ENCODE peak calls at places on chromosomes 2 and 18, in six cellular contexts. One of them, this sample, is unnamed.

GRCh38 chr18:78903436-78904178 is 76.0 kb upstream of the SALL3 start:
- DNase-seq in K562: no peak
- DNase-seq in HepG2: no peak
- DNase-seq in GM12892: no peak
- DNase-seq in H1: no peak
- DNase-seq in GM12878: no peak
- DNase-seq in this sample: no peak

GRCh38 chr2:10717630-10718029 is 3.8 kb upstream of the ATP6V1C2 start:
- DNase-seq in K562: peak
- DNase-seq in HepG2: no peak
- DNase-seq in GM12892: no peak
- DNase-seq in H1: no peak
- DNase-seq in GM12878: no peak
- DNase-seq in this sample: no peak

GRCh38 chr2:73238149-73238548 is 4.0 kb downstream of the CCT7 start:
- DNase-seq in K562: no peak
- DNase-seq in HepG2: no peak
- DNase-seq in GM12892: no peak
- DNase-seq in H1: no peak
- DNase-seq in GM12878: no peak
- DNase-seq in this sample: no peak

GRCh38 chr2:65724341-65724740 is 291.9 kb upstream of the SPRED2 start:
- DNase-seq in K562: no peak
- DNase-seq in HepG2: no peak
- DNase-seq in GM12892: no peak
- DNase-seq in H1: no peak
- DNase-seq in GM12878: no peak
- DNase-seq in this sample: no peak

GRCh38 chr2:239329284-239329971 is 71.4 kb downstream of the HDAC4 start:
- DNase-seq in K562: no peak
- DNase-seq in HepG2: no peak
- DNase-seq in GM12892: no peak
- DNase-seq in H1: no peak
- DNase-seq in GM12878: no peak
- DNase-seq in this sample: no peak

GRCh38 chr2:215361211-215361875 is 49.5 kb downstream of the ATIC start:
- DNase-seq in K562: no peak
- DNase-seq in HepG2: no peak
- DNase-seq in GM12892: no peak
- DNase-seq in H1: no peak
- DNase-seq in GM12878: no peak
- DNase-seq in this sample: no peak

GRCh38 chr18:22084547-22084946 is 84.8 kb upstream of the GATA6 start:
- DNase-seq in K562: no peak
- DNase-seq in HepG2: peak
- DNase-seq in GM12892: no peak
- DNase-seq in H1: no peak
- DNase-seq in GM12878: no peak
- DNase-seq in this sample: no peak

GRCh38 chr2:231701456-231702373 is 6.6 kb upstream of the PTMA start:
- DNase-seq in K562: no peak
- DNase-seq in HepG2: peak
- DNase-seq in GM12892: no peak
- DNase-seq in H1: no peak
- DNase-seq in GM12878: no peak
- DNase-seq in this sample: no peak

GRCh38 chr2:31812051-31812798 is 198.6 kb downstream of the MEMO1 start:
- DNase-seq in K562: peak
- DNase-seq in HepG2: peak
- DNase-seq in GM12892: peak
- DNase-seq in H1: no peak
- DNase-seq in GM12878: peak
- DNase-seq in this sample: peak

GRCh38 chr2:232463701-232464533 is 8.0 kb downstream of the ALPI start:
- DNase-seq in K562: no peak
- DNase-seq in HepG2: no peak
- DNase-seq in GM12892: no peak
- DNase-seq in H1: no peak
- DNase-seq in GM12878: no peak
- DNase-seq in this sample: no peak

GRCh38 chr2:20595439-20596192 is 55.3 kb downstream of the HS1BP3 start:
- DNase-seq in K562: no peak
- DNase-seq in HepG2: peak
- DNase-seq in GM12892: peak
- DNase-seq in H1: no peak
- DNase-seq in GM12878: peak
- DNase-seq in this sample: no peak

GRCh38 chr2:189115126-189115525 is 64.4 kb downstream of the COL5A2 start:
- DNase-seq in K562: no peak
- DNase-seq in HepG2: no peak
- DNase-seq in GM12892: no peak
- DNase-seq in H1: no peak
- DNase-seq in GM12878: no peak
- DNase-seq in this sample: no peak

GRCh38 chr18:58386780-58387179 is 242.1 kb downstream of the ALPK2 start:
- DNase-seq in K562: no peak
- DNase-seq in HepG2: no peak
- DNase-seq in GM12892: no peak
- DNase-seq in H1: no peak
- DNase-seq in GM12878: no peak
- DNase-seq in this sample: no peak

GRCh38 chr2:20471148-20471547 is 24.3 kb downstream of the RHOB start:
- DNase-seq in K562: no peak
- DNase-seq in HepG2: no peak
- DNase-seq in GM12892: no peak
- DNase-seq in H1: no peak
- DNase-seq in GM12878: no peak
- DNase-seq in this sample: no peak

GRCh38 chr2:214781226-214781625 is 28.3 kb downstream of the BARD1 start:
- DNase-seq in K562: no peak
- DNase-seq in HepG2: no peak
- DNase-seq in GM12892: no peak
- DNase-seq in H1: no peak
- DNase-seq in GM12878: no peak
- DNase-seq in this sample: no peak

GRCh38 chr2:127943186-127943585 is 57.4 kb upstream of the AMMECR1L start:
- DNase-seq in K562: no peak
- DNase-seq in HepG2: no peak
- DNase-seq in GM12892: no peak
- DNase-seq in H1: no peak
- DNase-seq in GM12878: no peak
- DNase-seq in this sample: no peak

GRCh38 chr18:79544386-79544963 is 135.1 kb upstream of the CTDP1 start:
- DNase-seq in K562: no peak
- DNase-seq in HepG2: no peak
- DNase-seq in GM12892: no peak
- DNase-seq in H1: no peak
- DNase-seq in GM12878: no peak
- DNase-seq in this sample: no peak

GRCh38 chr18:2150566-2150965 is 420.7 kb downstream of the METTL4 start:
- DNase-seq in K562: no peak
- DNase-seq in HepG2: no peak
- DNase-seq in GM12892: no peak
- DNase-seq in H1: no peak
- DNase-seq in GM12878: no peak
- DNase-seq in this sample: no peak

GRCh38 chr2:5980351-5981054 is 288.3 kb downstream of the SOX11 start:
- DNase-seq in K562: no peak
- DNase-seq in HepG2: no peak
- DNase-seq in GM12892: no peak
- DNase-seq in H1: no peak
- DNase-seq in GM12878: no peak
- DNase-seq in this sample: no peak

GRCh38 chr2:205086689-205087088 is 541.4 kb downstream of the PARD3B start:
- DNase-seq in K562: no peak
- DNase-seq in HepG2: no peak
- DNase-seq in GM12892: no peak
- DNase-seq in H1: no peak
- DNase-seq in GM12878: no peak
- DNase-seq in this sample: no peak

GRCh38 chr2:74763962-74764428 is 69.9 kb upstream of the HK2 start:
- DNase-seq in K562: no peak
- DNase-seq in HepG2: no peak
- DNase-seq in GM12892: no peak
- DNase-seq in H1: no peak
- DNase-seq in GM12878: no peak
- DNase-seq in this sample: no peak

GRCh38 chr2:81767173-81767720 is 1462.7 kb upstream of the LRRTM1 start:
- DNase-seq in K562: no peak
- DNase-seq in HepG2: no peak
- DNase-seq in GM12892: no peak
- DNase-seq in H1: no peak
- DNase-seq in GM12878: no peak
- DNase-seq in this sample: no peak

GRCh38 chr18:50967714-50968661 is at the start of gene ELAC1:
- DNase-seq in K562: peak
- DNase-seq in HepG2: peak
- DNase-seq in GM12892: peak
- DNase-seq in H1: peak
- DNase-seq in GM12878: peak
- DNase-seq in this sample: peak
- TF ChIP-seq TAF1 in K562: peak
- TF ChIP-seq TAF1 in HepG2: peak
- TF ChIP-seq TAF1 in GM12892: peak
- TF ChIP-seq TAF1 in H1: peak
- TF ChIP-seq TAF1 in GM12878: peak
- TF ChIP-seq TAF1 in this sample: peak

DNA sequence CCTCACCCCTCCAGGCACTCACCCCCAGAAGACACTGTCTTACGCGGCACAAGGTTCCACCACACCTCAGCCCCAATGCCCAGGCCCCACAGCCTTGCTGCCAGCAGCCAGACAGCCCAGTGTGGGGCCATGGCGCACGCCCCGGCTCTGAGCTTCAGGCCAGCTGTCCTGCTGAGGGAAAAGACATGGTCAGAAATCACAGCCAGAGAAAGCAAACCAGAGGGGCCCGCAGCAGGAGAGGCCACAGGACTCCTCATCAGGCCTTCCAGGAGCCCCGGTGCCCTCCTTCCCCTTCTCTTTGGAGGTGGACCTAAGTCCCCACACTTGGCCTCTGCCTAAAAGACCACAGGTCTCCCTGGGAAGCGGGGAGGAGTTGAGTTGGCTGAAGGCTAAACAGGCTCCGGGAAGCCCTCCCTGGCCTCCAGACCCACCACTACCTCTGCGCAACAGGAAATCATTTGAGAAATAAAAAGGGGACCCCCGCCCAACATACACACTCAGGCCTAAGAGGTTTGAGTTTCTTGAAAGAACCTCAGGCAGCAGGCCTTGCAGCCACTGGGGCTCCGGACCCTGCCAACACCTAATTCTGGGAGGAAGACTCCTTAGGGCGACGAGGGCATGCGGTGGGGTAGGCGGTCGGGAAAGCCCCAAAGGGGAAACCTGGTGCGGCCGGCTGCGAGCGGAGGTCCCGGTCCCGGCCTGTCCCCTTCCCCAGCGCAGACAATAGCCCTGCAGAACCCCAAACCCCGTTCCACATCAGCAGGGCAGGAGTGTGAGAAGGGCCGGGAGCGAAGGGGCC is 1.9 kb downstream of the SEMA4C start:
- DNase-seq in K562: no peak
- DNase-seq in HepG2: no peak
- DNase-seq in GM12892: no peak
- DNase-seq in H1: no peak
- DNase-seq in GM12878: no peak
- DNase-seq in this sample: no peak
- TF ChIP-seq POLR2A in K562: peak
- TF ChIP-seq POLR2A in HepG2: no peak
- TF ChIP-seq POLR2A in GM12892: no peak
- TF ChIP-seq POLR2A in H1: no peak
- TF ChIP-seq POLR2A in GM12878: no peak
- TF ChIP-seq POLR2A in this sample: no peak

DNA sequence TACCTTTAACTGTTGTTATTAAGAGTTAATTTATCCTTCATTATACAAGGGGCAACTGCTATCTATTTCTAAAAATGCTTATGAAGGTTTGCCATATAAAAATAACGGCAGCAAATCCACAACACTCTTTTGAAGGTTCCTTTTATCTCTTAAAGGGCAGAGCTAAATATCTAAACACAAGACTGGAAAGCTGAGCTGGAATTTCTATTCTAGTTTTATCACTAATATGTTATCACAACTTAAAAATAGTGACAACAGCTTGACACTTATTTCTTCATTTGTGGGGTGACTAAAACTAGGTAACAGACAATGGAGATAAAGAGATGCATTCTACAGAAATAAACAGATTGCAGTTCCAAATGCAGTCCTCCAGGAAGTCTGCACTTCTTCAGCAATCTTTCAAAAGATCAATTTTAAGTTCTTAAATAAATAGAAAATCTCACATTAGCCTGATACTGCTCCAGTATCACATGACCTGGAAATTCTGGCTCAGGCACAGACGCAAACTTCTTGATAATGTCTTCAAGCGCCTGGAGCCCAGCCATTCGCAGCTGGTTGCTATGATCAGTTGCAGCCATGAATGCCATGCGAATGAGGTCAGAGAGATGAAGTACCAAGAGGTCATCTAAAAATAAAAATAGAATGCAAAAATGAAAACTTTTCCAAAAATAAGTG is 54.0 kb upstream of the STRN start:
- DNase-seq in K562: no peak
- DNase-seq in HepG2: no peak
- DNase-seq in GM12892: no peak
- DNase-seq in H1: no peak
- DNase-seq in GM12878: no peak
- DNase-seq in this sample: no peak
- TF ChIP-seq TAF1 in K562: no peak
- TF ChIP-seq TAF1 in HepG2: no peak
- TF ChIP-seq TAF1 in GM12892: no peak
- TF ChIP-seq TAF1 in H1: no peak
- TF ChIP-seq TAF1 in GM12878: no peak
- TF ChIP-seq TAF1 in this sample: no peak

DNA sequence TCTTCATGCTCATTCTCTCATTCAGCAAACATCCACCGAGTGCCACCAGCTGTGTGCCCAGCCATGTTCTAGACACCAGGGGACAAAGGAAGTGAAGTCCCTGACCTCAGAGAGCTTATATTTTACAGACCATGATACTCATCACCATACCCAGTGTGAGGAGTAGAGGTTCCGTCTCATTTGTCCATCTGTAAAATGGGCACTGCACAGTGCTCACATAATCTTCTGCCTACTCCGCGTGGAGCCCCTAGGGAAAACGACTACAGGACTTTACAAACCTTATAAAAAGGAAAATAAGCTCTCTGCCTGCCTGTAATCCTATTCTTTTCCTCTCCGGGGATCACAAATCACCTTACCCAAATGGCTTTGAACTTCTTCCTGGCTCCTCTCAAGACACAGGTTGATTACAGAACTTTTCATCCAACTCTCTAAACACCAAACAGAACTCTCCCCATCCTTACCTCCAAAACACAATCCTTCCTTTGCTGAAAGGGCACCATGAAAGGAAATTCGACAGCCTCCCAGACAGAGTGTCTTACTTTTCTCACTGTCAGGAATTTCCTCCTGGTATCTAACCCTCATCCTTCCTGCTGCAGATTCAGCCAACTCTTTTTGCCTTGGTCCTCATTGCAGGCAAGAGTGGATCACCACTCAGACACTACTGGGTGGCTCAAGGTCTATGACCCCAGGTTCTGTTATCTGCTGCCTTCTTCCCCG is 99.5 kb downstream of the TNS1 start:
- DNase-seq in K562: no peak
- DNase-seq in HepG2: no peak
- DNase-seq in GM12892: no peak
- DNase-seq in H1: no peak
- DNase-seq in GM12878: no peak
- DNase-seq in this sample: no peak
- TF ChIP-seq POLR2A in K562: no peak
- TF ChIP-seq POLR2A in HepG2: peak
- TF ChIP-seq POLR2A in GM12892: no peak
- TF ChIP-seq POLR2A in H1: no peak
- TF ChIP-seq POLR2A in GM12878: no peak
- TF ChIP-seq POLR2A in this sample: no peak